ENCODE peak calls at places on chromosomes 13 and 19, in seven cellular contexts. One of them, this sample, is unnamed.

GRCh38 chr19:45717983-45718650 is 12.6 kb downstream of the FBXO46 start:
- DNase-seq in SK-N-SH: no peak
- DNase-seq in K562: no peak
- DNase-seq in GM12878: no peak
- DNase-seq in HepG2: no peak
- DNase-seq in H1: no peak
- DNase-seq in HCT116: no peak
- DNase-seq in this sample: no peak

GRCh38 chr19:28372800-28373199 is 840.2 kb downstream of the UQCRFS1 start:
- DNase-seq in HepG2: no peak
- DNase-seq in SK-N-SH: no peak
- DNase-seq in K562: no peak
- DNase-seq in H1: no peak
- DNase-seq in HCT116: no peak
- DNase-seq in GM12878: no peak
- DNase-seq in this sample: no peak

GRCh38 chr19:30062331-30063183 is 120.5 kb downstream of the URI1 start:
- DNase-seq in HepG2: no peak
- DNase-seq in GM12878: no peak
- DNase-seq in K562: no peak
- DNase-seq in HCT116: no peak
- DNase-seq in SK-N-SH: peak; percentile 49
- DNase-seq in H1: no peak
- DNase-seq in this sample: no peak

GRCh38 chr19:40191836-40192646 is 815 bp downstream of the MAP3K10 start:
- DNase-seq in K562: peak; percentile 68
- DNase-seq in HepG2: no peak
- DNase-seq in HCT116: no peak
- DNase-seq in SK-N-SH: peak; percentile 88
- DNase-seq in GM12878: no peak
- DNase-seq in H1: peak; percentile 83
- DNase-seq in this sample: no peak

GRCh38 chr13:80923907-80924306 is 583.0 kb upstream of the SPRY2 start:
- DNase-seq in K562: no peak
- DNase-seq in SK-N-SH: peak; percentile 3
- DNase-seq in HepG2: no peak
- DNase-seq in HCT116: no peak
- DNase-seq in GM12878: no peak
- DNase-seq in H1: no peak
- DNase-seq in this sample: peak; percentile 4

GRCh38 chr13:44434441-44435141 is 61.0 kb downstream of the SERP2 start:
- DNase-seq in SK-N-SH: no peak
- DNase-seq in GM12878: no peak
- DNase-seq in H1: no peak
- DNase-seq in HepG2: no peak
- DNase-seq in HCT116: no peak
- DNase-seq in K562: no peak
- DNase-seq in this sample: no peak

GRCh38 chr19:6744381-6745288 is 5.2 kb downstream of the TRIP10 start:
- DNase-seq in SK-N-SH: no peak
- DNase-seq in HCT116: no peak
- DNase-seq in HepG2: no peak
- DNase-seq in GM12878: no peak
- DNase-seq in H1: no peak
- DNase-seq in K562: no peak
- DNase-seq in this sample: peak; percentile 86

GRCh38 chr13:75870397-75870801 is 234.3 kb downstream of the LMO7 start:
- DNase-seq in H1: peak; percentile 62
- DNase-seq in HepG2: no peak
- DNase-seq in HCT116: no peak
- DNase-seq in GM12878: no peak
- DNase-seq in K562: peak; percentile 12
- DNase-seq in SK-N-SH: peak; percentile 46
- DNase-seq in this sample: peak; percentile 31

GRCh38 chr19:2523630-2524311 is 47.8 kb downstream of the GADD45B start:
- DNase-seq in SK-N-SH: no peak
- DNase-seq in H1: no peak
- DNase-seq in HCT116: no peak
- DNase-seq in K562: no peak
- DNase-seq in HepG2: no peak
- DNase-seq in GM12878: no peak
- DNase-seq in this sample: no peak

GRCh38 chr13:77507931-77508776 is 27.4 kb upstream of the SCEL start:
- DNase-seq in HepG2: no peak
- DNase-seq in GM12878: no peak
- DNase-seq in HCT116: peak; percentile 42
- DNase-seq in H1: no peak
- DNase-seq in K562: no peak
- DNase-seq in SK-N-SH: no peak
- DNase-seq in this sample: no peak

GRCh38 chr19:49427855-49428546 is 2.8 kb downstream of the GFY start:
- DNase-seq in HepG2: no peak
- DNase-seq in K562: peak; percentile 73
- DNase-seq in H1: peak; percentile 87
- DNase-seq in HCT116: no peak
- DNase-seq in GM12878: no peak
- DNase-seq in SK-N-SH: peak; percentile 70
- DNase-seq in this sample: no peak
- TF ChIP-seq JUND in HepG2: no peak
- TF ChIP-seq JUND in K562: no peak
- TF ChIP-seq JUND in H1: no peak
- TF ChIP-seq JUND in HCT116: no peak
- TF ChIP-seq JUND in GM12878: no peak
- TF ChIP-seq JUND in SK-N-SH: no peak
- TF ChIP-seq JUND in this sample: no peak

GRCh38 chr19:44141191-44142013 is at the start of gene ZNF234:
- DNase-seq in GM12878: peak; percentile 40
- DNase-seq in H1: peak; percentile 72
- DNase-seq in K562: peak; percentile 65
- DNase-seq in SK-N-SH: peak; percentile 88
- DNase-seq in HCT116: peak; percentile 33
- DNase-seq in HepG2: peak; percentile 73
- DNase-seq in this sample: peak; percentile 74

DNA sequence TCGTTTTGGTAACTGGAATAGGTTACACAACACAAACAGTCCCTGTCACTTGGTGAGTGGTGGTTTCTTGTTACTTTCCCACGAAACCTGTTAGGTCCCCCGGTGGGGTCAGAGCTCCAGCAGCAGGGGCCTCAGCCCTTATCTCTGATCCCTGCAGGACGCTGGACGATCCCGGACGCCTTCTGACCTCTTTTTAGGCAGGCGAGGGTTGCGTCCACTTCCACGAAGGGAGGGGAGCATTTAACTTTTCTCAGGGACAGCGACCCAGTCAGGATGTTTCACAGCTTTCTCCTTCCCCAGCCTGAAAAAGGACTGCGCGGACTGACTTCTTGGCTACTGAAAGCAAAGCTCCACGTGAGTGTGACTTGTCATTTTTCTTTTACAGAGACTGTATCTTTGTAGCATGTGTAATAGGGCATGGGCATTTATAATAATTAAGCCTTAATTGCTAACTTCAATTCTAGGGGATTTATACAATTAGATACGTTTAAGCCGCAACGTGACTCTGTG is 715 bp downstream of the ZNF234 start:
- DNase-seq in K562: peak; percentile 26
- DNase-seq in HepG2: peak; percentile 2
- DNase-seq in SK-N-SH: no peak
- DNase-seq in H1: peak; percentile 45
- DNase-seq in GM12878: no peak
- DNase-seq in HCT116: no peak
- DNase-seq in this sample: no peak
- TF ChIP-seq JUND in K562: no peak
- TF ChIP-seq JUND in HepG2: no peak
- TF ChIP-seq JUND in SK-N-SH: no peak
- TF ChIP-seq JUND in H1: no peak
- TF ChIP-seq JUND in GM12878: no peak
- TF ChIP-seq JUND in HCT116: no peak
- TF ChIP-seq JUND in this sample: no peak

GRCh38 chr13:112636401-112636975 is 48.5 kb upstream of the TUBGCP3 start:
- DNase-seq in HepG2: no peak
- DNase-seq in SK-N-SH: no peak
- DNase-seq in K562: no peak
- DNase-seq in HCT116: no peak
- DNase-seq in H1: no peak
- DNase-seq in GM12878: no peak
- DNase-seq in this sample: no peak

GRCh38 chr13:112638157-112638750 is 50.3 kb upstream of the TUBGCP3 start:
- DNase-seq in K562: no peak
- DNase-seq in H1: no peak
- DNase-seq in SK-N-SH: no peak
- DNase-seq in HCT116: no peak
- DNase-seq in HepG2: no peak
- DNase-seq in GM12878: no peak
- DNase-seq in this sample: peak; percentile 10

GRCh38 chr13:112634102-112634501 is 46.1 kb upstream of the TUBGCP3 start:
- DNase-seq in HCT116: no peak
- DNase-seq in GM12878: no peak
- DNase-seq in SK-N-SH: no peak
- DNase-seq in H1: no peak
- DNase-seq in HepG2: no peak
- DNase-seq in K562: peak; percentile 25
- DNase-seq in this sample: no peak

GRCh38 chr13:112637017-112637801 is 49.3 kb upstream of the TUBGCP3 start:
- DNase-seq in SK-N-SH: no peak
- DNase-seq in H1: peak; percentile 56
- DNase-seq in HepG2: no peak
- DNase-seq in K562: no peak
- DNase-seq in GM12878: no peak
- DNase-seq in HCT116: no peak
- DNase-seq in this sample: peak; percentile 10

DNA sequence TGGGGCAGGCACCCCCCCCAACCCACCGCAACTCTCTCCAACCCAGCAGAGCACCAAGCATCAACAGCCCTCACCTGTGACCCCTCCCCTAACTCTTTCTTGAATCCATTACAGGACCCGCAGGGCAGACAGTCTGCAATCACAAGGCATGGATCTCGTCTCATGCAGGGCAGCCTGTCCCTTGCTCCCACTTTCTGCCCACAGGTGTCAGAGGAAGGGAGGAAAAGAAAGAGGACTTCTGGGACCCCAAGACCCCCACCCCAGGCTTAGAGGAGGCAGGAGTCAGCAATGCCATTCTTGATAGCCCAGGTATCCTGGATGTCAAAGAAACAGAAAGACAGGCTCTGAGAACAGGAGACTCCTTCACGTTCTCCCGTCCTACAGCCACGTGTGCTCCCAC is 47.4 kb upstream of the TUBGCP3 start:
- DNase-seq in SK-N-SH: no peak
- DNase-seq in GM12878: no peak
- DNase-seq in HCT116: no peak
- DNase-seq in HepG2: no peak
- DNase-seq in K562: no peak
- DNase-seq in H1: no peak
- DNase-seq in this sample: no peak
- TF ChIP-seq JUND in SK-N-SH: no peak
- TF ChIP-seq JUND in GM12878: no peak
- TF ChIP-seq JUND in HCT116: no peak
- TF ChIP-seq JUND in HepG2: no peak
- TF ChIP-seq JUND in K562: no peak
- TF ChIP-seq JUND in H1: no peak
- TF ChIP-seq JUND in this sample: no peak

GRCh38 chr13:110322126-110322827 is 15.2 kb downstream of the COL4A2 start:
- DNase-seq in SK-N-SH: no peak
- DNase-seq in H1: no peak
- DNase-seq in GM12878: no peak
- DNase-seq in HCT116: no peak
- DNase-seq in K562: no peak
- DNase-seq in HepG2: no peak
- DNase-seq in this sample: no peak

GRCh38 chr13:110323172-110323851 is 16.2 kb downstream of the COL4A2 start:
- DNase-seq in HepG2: no peak
- DNase-seq in HCT116: no peak
- DNase-seq in SK-N-SH: no peak
- DNase-seq in GM12878: no peak
- DNase-seq in H1: no peak
- DNase-seq in K562: no peak
- DNase-seq in this sample: no peak

GRCh38 chr13:110322828-110323171 is 15.7 kb downstream of the COL4A2 start:
- DNase-seq in GM12878: no peak
- DNase-seq in SK-N-SH: no peak
- DNase-seq in H1: no peak
- DNase-seq in HepG2: no peak
- DNase-seq in HCT116: no peak
- DNase-seq in K562: no peak
- DNase-seq in this sample: no peak

GRCh38 chr13:110326263-110326904 is 19.3 kb downstream of the COL4A2 start:
- DNase-seq in HepG2: no peak
- DNase-seq in GM12878: no peak
- DNase-seq in HCT116: no peak
- DNase-seq in H1: no peak
- DNase-seq in SK-N-SH: no peak
- DNase-seq in K562: no peak
- DNase-seq in this sample: no peak

DNA sequence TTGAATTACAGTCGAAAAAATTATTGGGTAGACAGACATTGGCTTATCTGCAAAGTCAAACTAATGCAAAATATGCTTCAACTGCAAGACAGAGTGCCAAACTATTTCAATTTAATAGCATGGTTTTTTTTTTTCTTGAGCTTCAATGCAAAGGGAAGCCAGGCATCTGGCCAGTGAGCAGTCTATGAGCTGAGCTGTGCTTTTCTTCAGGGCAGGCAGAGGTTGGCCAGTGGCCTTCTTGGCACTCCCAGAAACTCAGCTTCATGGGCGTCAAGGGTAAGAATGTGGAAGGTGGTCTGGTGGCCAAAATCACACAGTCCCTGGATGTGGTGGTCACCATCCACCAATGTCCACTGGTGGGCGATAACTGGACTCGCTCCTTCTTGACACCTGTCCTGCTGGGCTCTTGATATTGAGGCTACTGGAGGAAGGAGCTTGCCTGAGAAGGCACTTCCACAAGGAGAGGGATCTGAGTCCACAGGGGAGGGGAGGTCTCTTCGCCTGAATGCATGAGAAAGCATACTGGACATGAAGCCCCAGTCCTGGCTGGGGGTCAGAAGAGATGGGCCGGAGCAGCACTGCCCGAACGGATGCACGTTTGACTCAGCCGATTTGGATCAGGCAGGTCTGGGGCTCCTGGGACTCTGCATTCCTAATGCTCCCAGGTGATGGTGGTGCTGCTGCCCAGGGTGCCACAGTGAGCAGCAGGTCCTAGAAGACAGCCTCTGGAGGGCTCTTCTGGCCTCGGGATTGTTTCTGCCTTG is 17.1 kb downstream of the COL4A2 start:
- DNase-seq in H1: no peak
- DNase-seq in SK-N-SH: no peak
- DNase-seq in HCT116: no peak
- DNase-seq in HepG2: no peak
- DNase-seq in K562: no peak
- DNase-seq in GM12878: no peak
- DNase-seq in this sample: no peak
- TF ChIP-seq JUND in H1: no peak
- TF ChIP-seq JUND in SK-N-SH: no peak
- TF ChIP-seq JUND in HCT116: no peak
- TF ChIP-seq JUND in HepG2: no peak
- TF ChIP-seq JUND in K562: no peak
- TF ChIP-seq JUND in GM12878: no peak
- TF ChIP-seq JUND in this sample: no peak

DNA sequence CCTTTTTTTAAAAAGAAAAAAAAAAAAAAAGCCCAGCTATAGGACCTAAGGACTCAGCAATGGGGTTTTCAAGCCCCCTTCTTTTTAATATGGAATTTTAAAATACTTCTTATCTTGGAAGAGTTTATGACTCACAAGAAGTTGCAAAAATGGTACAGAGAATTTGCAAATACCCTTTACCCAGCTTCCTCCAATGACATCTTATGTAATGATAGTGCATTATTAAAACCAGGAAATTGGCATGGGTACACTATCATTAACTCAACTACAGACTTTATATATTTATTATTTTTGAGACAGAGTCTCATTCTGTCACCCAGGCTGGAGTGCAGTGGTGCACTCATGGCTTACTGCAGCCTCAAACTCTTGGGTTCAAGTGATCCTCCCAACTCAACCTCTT is 16.1 kb downstream of the TMEM38A start:
- DNase-seq in HepG2: no peak
- DNase-seq in GM12878: no peak
- DNase-seq in H1: no peak
- DNase-seq in SK-N-SH: no peak
- DNase-seq in HCT116: no peak
- DNase-seq in K562: no peak
- DNase-seq in this sample: no peak
- TF ChIP-seq JUND in HepG2: no peak
- TF ChIP-seq JUND in GM12878: no peak
- TF ChIP-seq JUND in H1: no peak
- TF ChIP-seq JUND in SK-N-SH: no peak
- TF ChIP-seq JUND in HCT116: no peak
- TF ChIP-seq JUND in K562: no peak
- TF ChIP-seq JUND in this sample: no peak

This sample was measured in T47D.